ENCODE peak calls at places on chromosomes 16 and 17, in eight cellular contexts. F, J, C, O, N, V, I and G are unnamed samples. For H3K36me3, the result is how much of the 10 kb centered on the place peaks cover.

GRCh38 chr17:9982159-9982558 is 77.1 kb upstream of the RCVRN start:
- DNase-seq in F (no peak), J (no peak), C (no peak), O (no peak), N (peak), V (no peak), I (no peak), G (no peak)

GRCh38 chr17:38861399-38861843 is 7.9 kb upstream of the RPL23 start:
- DNase-seq in F (no peak), J (no peak), C (no peak), O (peak), N (no peak), V (no peak), I (no peak), G (no peak)

GRCh38 chr16:4053663-4054479 is 62.4 kb downstream of the ADCY9 start:
- DNase-seq in F (no peak), J (peak), C (no peak), O (peak), N (no peak), V (peak), I (peak), G (no peak)

GRCh38 chr16:49980166-49980565 is 44.9 kb upstream of the CNEP1R1 start:
- DNase-seq in F (no peak), J (peak), C (no peak), O (no peak), N (peak), V (no peak), I (no peak), G (no peak)

GRCh38 chr16:1466054-1466453 is 8.8 kb downstream of the CLCN7 start:
- DNase-seq in F (no peak), J (no peak), C (no peak), O (no peak), N (no peak), V (no peak), I (no peak), G (no peak)

GRCh38 chr17:75703591-75703990 is 17.7 kb upstream of the ITGB4 start:
- DNase-seq in F (no peak), J (no peak), C (no peak), O (no peak), N (no peak), V (no peak), I (no peak), G (no peak)

GRCh38 chr16:28876016-28876659 is 2.1 kb upstream of the ATP2A1 start:
- DNase-seq in F (no peak), J (no peak), C (no peak), O (no peak), N (no peak), V (no peak), I (no peak), G (no peak)

GRCh38 chr17:17985153-17985552 is 12.5 kb downstream of the DRC3 start:
- DNase-seq in F (no peak), J (no peak), C (no peak), O (no peak), N (no peak), V (no peak), I (no peak), G (no peak)

GRCh38 chr16:1542533-1542932 is 9.1 kb downstream of the TMEM204 start:
- DNase-seq in F (no peak), J (no peak), C (no peak), O (no peak), N (no peak), V (no peak), I (no peak), G (no peak)

GRCh38 chr17:11279776-11280344 is 38.8 kb downstream of the SHISA6 start:
- DNase-seq in F (no peak), J (no peak), C (no peak), O (no peak), N (no peak), V (no peak), I (no peak), G (no peak)

DNA sequence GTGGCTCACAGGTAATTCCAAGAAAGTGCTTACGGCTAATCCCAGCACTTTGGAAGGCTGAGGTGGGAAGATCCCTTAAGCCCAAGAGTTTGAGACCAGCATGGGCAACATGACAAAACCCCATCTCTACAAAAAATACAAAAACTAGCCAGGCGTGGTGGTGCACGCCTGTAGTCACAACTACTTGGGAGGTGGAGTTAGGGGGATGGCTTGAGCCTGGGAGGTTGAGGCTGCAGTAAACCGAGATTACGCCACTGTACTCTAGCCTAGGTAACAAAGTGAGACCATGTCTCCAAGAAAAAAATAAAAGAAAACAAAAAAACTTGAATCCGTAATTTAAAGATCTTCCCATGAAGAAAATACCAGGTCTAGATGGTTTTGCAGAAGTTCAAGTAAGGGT is 5.0 kb downstream of the ICAM2 start:
- DNase-seq in F (no peak), J (no peak), C (no peak), O (no peak), N (no peak), V (no peak), I (no peak), G (no peak)
- H3K4me3 ChIP-seq in F (no peak), J (no peak), C (no peak), O (no peak), N (no peak), V (no peak), I (peak), G (no peak)

GRCh38 chr17:28118362-28118761 is 75.9 kb downstream of the NLK start:
- DNase-seq in F (no peak), J (no peak), C (no peak), O (no peak), N (no peak), V (no peak), I (no peak), G (no peak)
- H3K36me3 ChIP-seq in F (under half), J (under half), C (under half), O (under half), N (under half), V (under half), I (under half), G (under half)

DNA sequence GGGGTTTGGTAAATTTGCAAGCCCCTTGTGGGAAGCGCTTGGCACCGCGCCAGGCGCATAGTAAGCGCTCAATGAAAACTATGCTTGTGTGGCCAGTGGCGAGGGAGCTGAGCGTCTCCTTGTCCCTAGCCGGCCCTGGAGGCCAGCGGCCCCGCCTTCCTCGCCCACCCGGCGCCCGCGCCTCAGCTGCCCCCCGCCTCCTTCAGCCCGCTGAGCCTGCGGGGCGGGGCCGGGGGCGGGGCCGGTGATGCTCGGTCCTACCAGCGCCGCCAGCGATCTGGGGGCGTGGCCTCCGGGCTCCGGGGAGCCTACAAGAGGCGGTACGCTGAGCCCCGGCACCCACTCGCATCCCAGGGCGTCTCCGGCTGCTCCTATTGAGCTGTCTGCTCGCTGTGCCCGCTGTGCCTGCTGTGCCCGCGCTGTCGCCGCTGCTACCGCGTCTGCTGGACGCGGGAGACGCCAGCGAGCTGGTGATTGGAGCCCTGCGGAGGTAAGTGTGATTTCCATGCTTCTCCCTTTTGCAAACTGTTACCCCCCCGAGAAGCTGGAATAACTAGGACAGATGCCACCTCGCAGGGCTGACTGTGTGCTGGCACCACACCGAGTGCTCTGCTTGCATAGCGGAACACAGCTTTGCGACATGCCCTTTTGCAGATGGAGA is at the start of gene CRISPLD2:
- DNase-seq in F (peak), J (peak), C (peak), O (peak), N (peak), V (peak), I (peak), G (peak)
- H3K4me3 ChIP-seq in F (peak), J (peak), C (peak), O (peak), N (peak), V (peak), I (peak), G (peak)

GRCh38 chr16:11689031-11689840 is 21.0 kb downstream of the SNN start:
- DNase-seq in F (no peak), J (no peak), C (no peak), O (no peak), N (no peak), V (no peak), I (no peak), G (no peak)

GRCh38 chr16:11691235-11691634 is 23.0 kb downstream of the SNN start:
- DNase-seq in F (no peak), J (no peak), C (no peak), O (no peak), N (no peak), V (no peak), I (no peak), G (no peak)

GRCh38 chr16:11692651-11693050 is 24.4 kb downstream of the SNN start:
- DNase-seq in F (no peak), J (no peak), C (no peak), O (no peak), N (no peak), V (no peak), I (no peak), G (no peak)

GRCh38 chr16:11691771-11692170 is 23.5 kb downstream of the SNN start:
- DNase-seq in F (no peak), J (no peak), C (no peak), O (no peak), N (no peak), V (no peak), I (no peak), G (no peak)

DNA sequence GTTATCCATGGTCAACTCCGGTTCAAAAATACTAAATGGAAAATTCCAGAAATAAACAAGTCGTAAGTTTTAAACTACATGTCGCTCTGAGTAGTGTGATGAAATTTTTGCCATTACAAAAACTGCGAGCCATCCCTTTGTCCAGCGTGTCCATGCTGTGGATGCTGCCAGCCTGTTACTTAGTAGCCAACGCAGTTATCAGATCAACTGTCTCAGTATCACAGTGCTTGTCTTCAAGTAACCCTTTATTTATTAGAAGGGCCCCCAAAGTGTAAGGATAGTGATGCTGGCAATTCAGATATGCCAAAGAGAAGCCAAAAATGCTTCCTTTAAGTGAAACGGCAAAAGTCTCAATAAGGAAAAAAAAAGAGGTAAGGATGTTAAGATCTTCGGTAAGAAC is 23.9 kb downstream of the SNN start:
- DNase-seq in F (no peak), J (no peak), C (no peak), O (no peak), N (no peak), V (no peak), I (no peak), G (no peak)
- H3K36me3 ChIP-seq in F (under half), J (under half), C (half or more), O (under half), N (under half), V (under half), I (half or more), G (under half)

GRCh38 chr16:57391308-57391699 is 13.3 kb upstream of the CCL17 start:
- DNase-seq in F (no peak), J (no peak), C (no peak), O (no peak), N (no peak), V (no peak), I (no peak), G (no peak)

GRCh38 chr16:57392694-57393093 is 11.9 kb upstream of the CCL17 start:
- DNase-seq in F (no peak), J (no peak), C (no peak), O (no peak), N (no peak), V (no peak), I (no peak), G (no peak)

GRCh38 chr16:57391708-57392107 is 12.9 kb upstream of the CCL17 start:
- DNase-seq in F (no peak), J (no peak), C (no peak), O (no peak), N (no peak), V (no peak), I (no peak), G (no peak)

GRCh38 chr16:57394444-57394843 is 10.1 kb upstream of the CCL17 start:
- DNase-seq in F (peak), J (no peak), C (no peak), O (peak), N (no peak), V (peak), I (no peak), G (peak)

GRCh38 chr16:57395026-57395425 is 9.5 kb upstream of the CCL17 start:
- DNase-seq in F (no peak), J (no peak), C (no peak), O (no peak), N (no peak), V (no peak), I (no peak), G (no peak)
- H3K4me3 ChIP-seq in F (no peak), J (no peak), C (no peak), O (no peak), N (no peak), V (no peak), I (no peak), G (no peak)

GRCh38 chr16:78264642-78265041 is 165.2 kb downstream of the WWOX start:
- DNase-seq in F (no peak), J (no peak), C (no peak), O (no peak), N (no peak), V (no peak), I (no peak), G (no peak)
- H3K36me3 ChIP-seq in F (under half), J (under half), C (under half), O (under half), N (under half), V (under half), I (under half), G (under half)

GRCh38 chr16:5642034-5642433 is 544.4 kb upstream of the EEF2KMT start:
- DNase-seq in F (no peak), J (no peak), C (no peak), O (no peak), N (no peak), V (no peak), I (no peak), G (no peak)
- H3K4me3 ChIP-seq in F (no peak), J (no peak), C (no peak), O (no peak), N (no peak), V (no peak), I (no peak), G (no peak)

GRCh38 chr16:89881368-89881730 is 8.0 kb downstream of the TCF25 start:
- DNase-seq in F (no peak), J (no peak), C (no peak), O (no peak), N (no peak), V (no peak), I (no peak), G (no peak)
- H3K36me3 ChIP-seq in F (under half), J (half or more), C (half or more), O (under half), N (under half), V (under half), I (half or more), G (under half)

DNA sequence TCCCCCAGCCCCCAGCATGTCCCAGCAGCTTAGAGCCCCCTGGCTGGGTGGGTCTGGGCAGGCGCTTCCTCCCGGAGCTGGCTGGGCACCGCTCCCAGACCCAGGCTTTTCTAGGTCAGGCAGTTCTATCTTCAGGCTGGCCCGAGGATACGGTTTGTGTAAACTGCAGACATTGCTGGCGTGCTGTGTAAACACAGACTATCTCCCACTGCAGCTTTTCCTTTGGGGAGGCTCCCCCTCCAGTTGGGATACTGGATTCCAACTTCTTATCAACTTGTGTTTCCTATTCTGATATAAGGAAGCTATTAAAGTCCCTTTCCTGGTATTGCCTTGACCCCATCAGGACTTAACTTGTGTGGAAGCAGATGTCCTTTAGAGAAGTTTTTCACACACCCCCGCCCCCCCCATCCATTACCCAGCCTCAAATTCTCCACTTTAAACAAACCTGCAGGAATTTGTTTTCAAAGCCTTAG is 18.3 kb upstream of the GNA13 start:
- DNase-seq in F (peak), J (peak), C (no peak), O (no peak), N (peak), V (peak), I (peak), G (peak)
- H3K4me3 ChIP-seq in F (no peak), J (no peak), C (no peak), O (no peak), N (no peak), V (no peak), I (peak), G (no peak)